ENCODE peak calls at places on chromosomes 3 and 15, in four cellular contexts. Z, E, I and S are unnamed samples.
A peak's percentile ranks its signal among the peaks of the same experiment; 100 is the strongest.

GRCh38 chr3:134312072-134312872 is 61.6 kb upstream of the RYK start:
- DNase-seq in Z (no peak), E (peak; percentile 72), I (no peak), S (no peak)

GRCh38 chr3:21484323-21485154 is 266.5 kb downstream of the ZNF385D start:
- DNase-seq in Z (peak; percentile 18), E (peak; percentile 77), I (peak; percentile 62), S (peak; percentile 52)

GRCh38 chr3:110711851-110712396 is 359.7 kb upstream of the NECTIN3 start:
- DNase-seq in Z (peak; percentile 25), E (no peak), I (peak; percentile 37), S (no peak)

GRCh38 chr3:66398228-66399025 is 102.4 kb downstream of the LRIG1 start:
- DNase-seq in Z (no peak), E (no peak), I (peak; percentile 56), S (peak; percentile 74)

GRCh38 chr3:66532160-66532587 is 31.4 kb upstream of the LRIG1 start:
- DNase-seq in Z (no peak), E (peak; percentile 56), I (no peak), S (no peak)

GRCh38 chr3:101643861-101644613 is 32.9 kb downstream of the ZBTB11 start:
- DNase-seq in Z (peak; percentile 23), E (no peak), I (peak; percentile 84), S (peak; percentile 62)

GRCh38 chr15:46857103-46857502 is 860.2 kb upstream of the SEMA6D start:
- DNase-seq in Z (no peak), E (no peak), I (no peak), S (no peak)

GRCh38 chr3:186193534-186194450 is 84.9 kb upstream of the ETV5 start:
- DNase-seq in Z (no peak), E (peak; percentile 80), I (no peak), S (no peak)

GRCh38 chr3:127035672-127036071 is 52.8 kb downstream of the PLXNA1 start:
- DNase-seq in Z (peak; percentile 31), E (no peak), I (peak; percentile 77), S (peak; percentile 30)

GRCh38 chr3:179348325-179349013 is 960 bp downstream of the MFN1 start:
- DNase-seq in Z (no peak), E (no peak), I (no peak), S (no peak)
- H3K4me3 ChIP-seq in Z (peak overlapping the region; percentile 76), E (peak overlapping the region; percentile 86), I (peak overlapping the region; percentile 62), S (peak overlapping the region; percentile 65)

DNA sequence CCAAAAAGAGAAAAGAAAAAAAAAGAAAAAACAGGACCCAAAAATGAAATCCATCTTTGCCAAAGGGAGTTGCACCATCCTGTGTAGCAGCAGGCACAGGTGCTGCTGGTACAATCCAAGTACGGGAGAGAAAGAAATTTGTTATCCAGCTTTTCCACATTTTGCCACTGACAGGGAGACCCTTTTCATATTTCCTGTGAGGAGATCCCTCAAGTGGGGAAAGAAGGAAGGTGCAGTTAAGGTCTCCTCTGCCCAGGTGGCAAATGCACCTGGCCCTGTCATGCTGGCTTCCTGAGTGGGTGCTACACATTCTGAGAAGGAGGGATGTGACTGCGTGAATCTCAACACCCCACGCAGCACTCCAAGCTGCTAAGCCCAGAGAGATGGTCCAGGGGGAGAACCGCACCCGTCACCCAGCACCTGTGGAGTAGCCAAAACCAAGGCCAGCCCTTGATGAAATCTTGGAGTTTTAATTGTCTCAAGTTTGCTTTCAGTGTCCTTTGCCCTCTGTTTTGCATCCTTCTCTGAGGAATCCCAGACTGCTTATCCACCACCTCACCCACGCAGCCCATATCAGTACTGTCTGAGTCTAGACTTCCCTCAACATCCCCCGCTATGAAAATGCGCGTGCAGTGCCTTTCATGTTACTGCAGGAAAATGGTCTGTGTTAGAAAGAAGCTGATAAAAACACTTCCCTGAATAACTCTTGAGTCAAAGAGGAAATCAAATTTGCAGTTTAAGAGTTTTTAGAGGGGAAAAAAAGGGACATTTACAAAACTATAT is 141.9 kb upstream of the THBS1 start:
- DNase-seq in Z (no peak), E (no peak), I (peak; percentile 40), S (no peak)
- TF ChIP-seq CTCF in Z (peak; percentile 14), E (no peak), I (peak; percentile 9), S (no peak)

GRCh38 chr3:159884661-159885402 is 103.8 kb upstream of the IL12A start:
- DNase-seq in Z (no peak), E (no peak), I (peak; percentile 65), S (no peak)

GRCh38 chr3:159881828-159882309 is 106.8 kb upstream of the IL12A start:
- DNase-seq in Z (no peak), E (no peak), I (no peak), S (no peak)

GRCh38 chr3:159882367-159882766 is 106.3 kb upstream of the IL12A start:
- DNase-seq in Z (no peak), E (no peak), I (no peak), S (no peak)

GRCh38 chr3:159881208-159881607 is 107.4 kb upstream of the IL12A start:
- DNase-seq in Z (no peak), E (no peak), I (no peak), S (no peak)

GRCh38 chr3:159882784-159883779 is 105.6 kb upstream of the IL12A start:
- DNase-seq in Z (no peak), E (no peak), I (peak; percentile 97), S (peak; percentile 61)
- H3K4me3 ChIP-seq in Z (no peak overlapping the region), E (no peak overlapping the region), I (no peak overlapping the region), S (no peak overlapping the region)

DNA sequence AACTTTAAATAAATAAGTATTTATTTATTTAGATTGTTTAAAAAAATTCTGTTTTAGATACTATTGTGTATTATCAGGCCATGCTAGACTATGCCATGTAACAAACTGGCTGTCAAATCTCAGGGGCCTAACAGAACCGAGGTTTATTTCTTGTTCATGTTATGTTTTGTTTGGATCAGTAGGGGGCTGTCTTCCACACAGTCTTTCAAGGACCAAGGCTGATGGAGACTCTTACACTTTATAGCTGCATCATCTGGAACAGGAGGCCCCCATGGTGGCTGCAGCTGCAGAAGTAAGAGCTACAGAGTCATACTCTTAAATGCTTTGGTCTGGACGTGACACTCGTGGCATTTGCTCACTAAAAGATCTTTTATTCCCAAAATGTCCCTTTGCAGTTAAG is 33.0 kb upstream of the ARL14 start:
- DNase-seq in Z (no peak), E (no peak), I (peak; percentile 17), S (no peak)
- TF ChIP-seq CTCF in Z (no peak), E (no peak), I (peak; percentile 26), S (peak; percentile 38)